ENCODE peak calls at places on chromosomes 1 and 21, in eight cellular contexts. G is posterior cingulate gyrus; E is A549; I is NCI-H1694; Y is LHCN-M2; X is naive thymus-derived CD8-positive, alpha-beta T cell; U is stimulated activated CD8-positive, alpha-beta memory T cell treated with anti-CD3 and anti-CD28 coated beads, Interleukin-2, amount 100 ng/mL, for 48 hours; O is Right ventricle myocardium superior. Q is an unnamed sample.

GRCh38 chr21:45612096-45613019 is 31.2 kb upstream of the PCBP3 start:
- DNase-seq in G (peak), E (peak), I (no peak), Y (peak), X (no peak), U (no peak), O (no peak), Q (no peak)

GRCh38 chr1:164637461-164638375 is 78.7 kb downstream of the PBX1 start:
- DNase-seq in G (peak), E (peak), I (no peak), Y (peak), X (no peak), U (no peak), O (peak), Q (no peak)

GRCh38 chr1:20609541-20609940 is 20.6 kb downstream of the CDA start:
- DNase-seq in G (no peak), E (no peak), I (no peak), Y (no peak), X (no peak), U (no peak), O (no peak), Q (no peak)

GRCh38 chr1:2607681-2608041 is 21.1 kb downstream of the PRXL2B start:
- DNase-seq in G (peak), E (no peak), I (no peak), Y (no peak), X (no peak), U (no peak), O (peak), Q (no peak)

GRCh38 chr1:36606908-36607651 is 124.4 kb upstream of the CSF3R start:
- DNase-seq in G (no peak), E (no peak), I (no peak), Y (no peak), X (no peak), U (no peak), O (no peak), Q (no peak)

GRCh38 chr21:38819051-38819718 is 13.5 kb downstream of the ETS2 start:
- DNase-seq in G (no peak), E (no peak), I (no peak), Y (no peak), X (no peak), U (no peak), O (no peak), Q (no peak)

GRCh38 chr1:92482404-92482664 is 4.4 kb downstream of the GFI1 start:
- DNase-seq in G (no peak), E (no peak), I (no peak), Y (no peak), X (no peak), U (no peak), O (no peak), Q (no peak)

GRCh38 chr1:227886993-227887696 is 60.6 kb downstream of the WNT9A start:
- DNase-seq in G (peak), E (no peak), I (peak), Y (no peak), X (no peak), U (no peak), O (peak), Q (peak)

GRCh38 chr1:53619088-53619810 is 119.7 kb downstream of the GLIS1 start:
- DNase-seq in G (peak), E (no peak), I (no peak), Y (no peak), X (no peak), U (no peak), O (no peak), Q (peak)

GRCh38 chr1:198564157-198564556 is 23.7 kb upstream of the ATP6V1G3 start:
- DNase-seq in G (no peak), E (no peak), I (no peak), Y (no peak), X (no peak), U (no peak), O (no peak), Q (no peak)

GRCh38 chr21:36791695-36792451 is 93.0 kb downstream of the SIM2 start:
- DNase-seq in G (peak), E (no peak), I (no peak), Y (no peak), X (no peak), U (no peak), O (peak), Q (no peak)

GRCh38 chr1:158362501-158362900 is 8.8 kb downstream of the CD1E start:
- DNase-seq in G (no peak), E (no peak), I (no peak), Y (no peak), X (no peak), U (no peak), O (no peak), Q (no peak)

GRCh38 chr1:234775477-234776246 is 165.7 kb upstream of the IRF2BP2 start:
- DNase-seq in G (no peak), E (no peak), I (no peak), Y (no peak), X (no peak), U (no peak), O (no peak), Q (no peak)